ENCODE peak calls at places on chromosome X, in four cellular contexts. H, C, V and E are unnamed samples.

GRCh38 chrX:120251471-120252011 is 929 bp downstream of the ZBTB33 start:
- DNase-seq in H (peak), C (peak), V (no peak), E (no peak)

GRCh38 chrX:112784692-112785091 is 55.9 kb downstream of the AMOT start:
- DNase-seq in H (no peak), C (no peak), V (no peak), E (no peak)

GRCh38 chrX:83916525-83916924 is 55.6 kb downstream of the CYLC1 start:
- DNase-seq in V (no peak), C (no peak), H (peak), E (no peak)

GRCh38 chrX:120671963-120672362 is 42.1 kb upstream of the C1GALT1C1 start:
- DNase-seq in H (no peak), C (no peak), V (no peak), E (no peak)

GRCh38 chrX:151753313-151754041 is 18.9 kb downstream of the CNGA2 start:
- DNase-seq in H (peak), C (no peak), V (no peak), E (peak)

GRCh38 chrX:135737361-135738071 is 24.1 kb downstream of the CT45A1 start:
- DNase-seq in C (no peak), V (no peak), H (no peak), E (no peak)

GRCh38 chrX:107659768-107660167 is 31.5 kb downstream of the PRPS1 start:
- DNase-seq in C (no peak), V (no peak), H (peak), E (no peak)

GRCh38 chrX:24487576-24487975 is 22.5 kb downstream of the PDK3 start:
- DNase-seq in H (no peak), V (no peak), C (no peak), E (no peak)

GRCh38 chrX:99394450-99394849 is 1015.6 kb downstream of the PCDH19 start:
- DNase-seq in H (no peak), C (no peak), V (no peak), E (no peak)

GRCh38 chrX:16722481-16722880 is 3.1 kb downstream of the SYAP1 start:
- DNase-seq in C (no peak), H (no peak), V (no peak), E (no peak)

GRCh38 chrX:149569770-149570169 is 17.5 kb downstream of the MAGEA9B start:
- DNase-seq in H (no peak), V (no peak), C (no peak), E (no peak)

GRCh38 chrX:54492340-54492739 is 3.7 kb downstream of the FGD1 start:
- DNase-seq in C (no peak), H (no peak), V (no peak), E (no peak)

GRCh38 chrX:68685722-68686683 is 38.5 kb downstream of the STARD8 start:
- DNase-seq in C (peak), V (no peak), H (peak), E (no peak)

GRCh38 chrX:100695302-100695701 is 36.6 kb downstream of the SYTL4 start:
- DNase-seq in C (no peak), H (no peak), V (no peak), E (no peak)

GRCh38 chrX:41890026-41890423 is 33.3 kb downstream of the CASK start:
- DNase-seq in V (no peak), C (no peak), H (no peak), E (no peak)

GRCh38 chrX:134885336-134886016 is 105.3 kb upstream of the SMIM10 start:
- DNase-seq in H (no peak), V (no peak), C (no peak), E (no peak)

GRCh38 chrX:85992811-85993229 is 54.5 kb downstream of the CHM start:
- DNase-seq in V (no peak), H (no peak), C (no peak), E (no peak)

GRCh38 chrX:133417364-133417763 is 2.1 kb upstream of the GPC4 start:
- DNase-seq in V (no peak), C (no peak), H (no peak), E (no peak)

GRCh38 chrX:40735318-40736169 is at the start of gene MED14:
- DNase-seq in C (peak), H (peak), V (peak), E (peak)

GRCh38 chrX:144946696-144947095 is 300.6 kb upstream of the SPANXN1 start:
- DNase-seq in H (no peak), C (no peak), V (no peak), E (no peak)

GRCh38 chrX:136768469-136769084 is 12.2 kb downstream of the ARHGEF6 start:
- DNase-seq in H (peak), C (no peak), V (no peak), E (no peak)

GRCh38 chrX:1389181-1389992 is 2.5 kb downstream of the SLC25A6 start:
- DNase-seq in V (no peak), H (no peak), C (no peak), E (no peak)

GRCh38 chrX:109472939-109473713 is 8.8 kb downstream of the GUCY2F start:
- DNase-seq in V (no peak), H (peak), C (no peak), E (no peak)

GRCh38 chrX:52138830-52139544 is 45.7 kb upstream of the MAGED4 start:
- DNase-seq in V (no peak), C (no peak), H (no peak), E (no peak)

GRCh38 chrX:95318882-95319281 is 1365.8 kb upstream of the DIAPH2 start:
- DNase-seq in C (no peak), H (peak), V (no peak), E (no peak)

GRCh38 chrX:72306085-72306801 is 529 bp upstream of the CITED1 start:
- DNase-seq in V (no peak), C (no peak), H (peak), E (no peak)

GRCh38 chrX:105189093-105189492 is 31.4 kb downstream of the TEX13A start:
- DNase-seq in C (no peak), V (no peak), H (no peak), E (no peak)

GRCh38 chrX:108036298-108036973 is 8.4 kb upstream of the VSIG1 start:
- DNase-seq in H (peak), V (no peak), C (no peak), E (no peak)

GRCh38 chrX:23822397-23822796 is 39.4 kb downstream of the SAT1 start:
- DNase-seq in C (no peak), H (no peak), V (no peak), E (no peak)

GRCh38 chrX:69065451-69065850 is 99.8 kb downstream of the PJA1 start:
- DNase-seq in V (no peak), C (no peak), H (no peak), E (no peak)

GRCh38 chrX:148316446-148316845 is 184.0 kb upstream of the AFF2 start:
- DNase-seq in V (no peak), H (no peak), C (no peak), E (no peak)

GRCh38 chrX:44157858-44158257 is 184.7 kb upstream of the NDP start:
- DNase-seq in H (no peak), V (no peak), C (no peak), E (no peak)

GRCh38 chrX:120603707-120604358 is at the start of gene MCTS1:
- DNase-seq in V (peak), C (peak), H (peak), E (peak)

GRCh38 chrX:111511477-111511876 is at the start of gene SERTM2:
- DNase-seq in C (no peak), H (peak), V (no peak), E (no peak)

GRCh38 chrX:28920554-28920953 is 333.3 kb downstream of the IL1RAPL1 start:
- DNase-seq in V (no peak), C (no peak), H (no peak), E (no peak)

GRCh38 chrX:48996969-48997368 is 5.1 kb downstream of the GRIPAP1 start:
- DNase-seq in V (no peak), C (no peak), H (peak), E (no peak)

GRCh38 chrX:370244-370962 is 16.3 kb downstream of the PPP2R3B start:
- DNase-seq in C (no peak), V (no peak), H (no peak), E (no peak)
- TF ChIP-seq SPI1 in C (no peak), V (no peak), H (no peak), E (no peak)

GRCh38 chrX:130109429-130110378 is 593 bp downstream of the ELF4 start:
- DNase-seq in C (no peak), H (peak), V (no peak), E (no peak)

GRCh38 chrX:130108647-130109428 is 1.5 kb downstream of the ELF4 start:
- DNase-seq in H (peak), C (no peak), V (no peak), E (no peak)

GRCh38 chrX:130111935-130112221 is 1.6 kb upstream of the ELF4 start:
- DNase-seq in H (peak), C (no peak), V (no peak), E (no peak)

GRCh38 chrX:130111220-130111934 is 1.1 kb upstream of the ELF4 start:
- DNase-seq in H (no peak), C (no peak), V (no peak), E (no peak)

GRCh38 chrX:130110379-130111219 is at the start of gene ELF4:
- DNase-seq in C (no peak), V (no peak), H (peak), E (peak)
- TF ChIP-seq POLR2AphosphoS5 in C (no peak), V (no peak), H (no peak), E (no peak)

DNA sequence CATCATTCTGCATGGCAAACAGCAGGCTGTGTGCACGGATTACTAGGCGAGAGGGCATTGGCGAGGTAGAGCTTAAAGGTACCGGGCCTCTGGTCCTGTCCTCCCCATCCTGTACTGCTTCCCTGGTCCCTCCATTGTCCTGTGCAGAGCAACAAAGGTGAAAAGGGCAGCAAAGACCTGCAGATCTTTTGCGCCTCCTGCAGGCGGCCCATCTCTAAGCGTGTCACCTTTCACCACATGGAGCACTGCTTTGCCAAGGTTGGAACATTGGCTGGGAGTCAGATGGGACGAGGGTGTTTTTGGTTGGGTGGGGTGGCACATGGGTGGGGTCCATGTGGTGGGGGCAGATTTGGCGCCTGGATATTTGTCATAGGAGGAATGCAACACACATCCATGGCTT is 64.7 kb upstream of the UXT start:
- DNase-seq in V (no peak), H (peak), C (no peak), E (no peak)
- TF ChIP-seq SPI1 in V (no peak), H (no peak), C (no peak), E (no peak)

GRCh38 chrX:153516055-153516454 is 1.4 kb upstream of the ATP2B3 start:
- DNase-seq in C (no peak), V (no peak), H (no peak), E (no peak)
- TF ChIP-seq POLR2AphosphoS5 in C (no peak), V (no peak), H (no peak), E (no peak)

GRCh38 chrX:39689374-39690104 is 408.2 kb downstream of the BCOR start:
- DNase-seq in H (no peak), C (no peak), V (no peak), E (no peak)
- TF ChIP-seq SPI1 in H (no peak), C (no peak), V (no peak), E (no peak)

DNA sequence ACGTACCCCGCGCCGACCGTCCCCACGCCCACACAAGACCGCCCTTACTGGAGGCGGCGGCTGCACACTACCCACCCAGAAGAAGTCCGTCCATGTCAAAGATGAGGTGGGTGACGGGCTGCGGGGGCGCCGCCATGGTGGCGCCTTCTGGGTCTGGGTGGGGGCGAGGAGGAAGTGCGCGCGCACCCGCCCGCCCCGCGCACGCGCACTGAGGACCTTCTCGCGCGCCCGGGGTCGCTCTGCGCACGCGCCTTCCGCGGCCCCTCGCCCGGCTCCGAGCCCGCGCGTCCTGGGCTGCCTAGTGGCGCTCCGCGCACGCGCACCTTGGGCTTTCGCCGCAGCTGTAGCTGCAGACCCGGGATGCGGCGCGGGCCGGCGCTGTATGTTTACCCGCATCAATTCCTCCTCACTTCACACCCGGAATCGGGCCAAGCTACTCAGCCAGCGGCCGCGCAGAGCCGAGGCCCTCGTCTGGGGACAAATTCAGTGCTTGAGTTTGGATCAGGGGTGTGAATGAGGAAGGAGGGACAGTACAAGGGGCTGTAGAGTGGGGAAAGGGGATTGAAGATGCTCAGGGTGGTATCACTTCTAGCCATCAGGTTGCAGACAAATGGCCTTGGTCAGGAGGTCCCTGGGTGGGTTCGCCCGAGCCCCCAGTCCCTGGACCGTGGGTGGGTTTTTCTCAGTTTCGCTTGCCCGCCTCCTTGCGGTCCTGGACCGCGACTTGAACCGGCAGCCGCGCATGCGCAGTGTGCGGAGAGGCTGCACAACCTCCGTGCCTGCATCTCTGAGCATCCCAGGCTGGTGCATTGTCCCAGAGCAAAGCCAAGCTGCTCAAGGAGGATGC is at the start of gene PUDP:
- DNase-seq in C (no peak), H (peak), V (no peak), E (peak)
- TF ChIP-seq POLR2AphosphoS5 in C (no peak), H (peak), V (peak), E (no peak)

GRCh38 chrX:9873952-9874351 is 87.7 kb downstream of the SHROOM2 start:
- DNase-seq in C (no peak), H (peak), V (no peak), E (no peak)
- TF ChIP-seq SPI1 in C (no peak), H (no peak), V (no peak), E (no peak)